ENCODE peak calls at places on chromosomes 4 and X, in six cellular contexts. M is heart right ventricle, E is PC-9, T is GM23338, U is tibial artery, A is dorsolateral prefrontal cortex. G is an unnamed sample. For H3K27me3, the result is how much of the 10 kb centered on the place peaks cover.

GRCh38 chrX:57643698-57644097 is 36.4 kb downstream of the NLRP2B start:
- DNase-seq in T (no peak), E (no peak), A (no peak), M (no peak), U (no peak), G (no peak)

GRCh38 chr4:184103755-184104367 is 113.8 kb downstream of the ENPP6 start:
- DNase-seq in U (no peak), M (peak), A (no peak), T (no peak), E (no peak), G (no peak)

GRCh38 chr4:165415910-165416309 is 37.1 kb downstream of the CPE start:
- DNase-seq in U (no peak), T (no peak), E (no peak), A (no peak), M (no peak), G (no peak)

GRCh38 chrX:48626401-48627298 is 29.4 kb downstream of the WDR13 start:
- DNase-seq in A (no peak), E (no peak), U (no peak), T (no peak), M (no peak), G (no peak)

GRCh38 chrX:40096395-40097091 is 1.2 kb downstream of the BCOR start:
- DNase-seq in E (no peak), T (no peak), U (no peak), M (peak), A (no peak), G (peak)

GRCh38 chrX:10189317-10190268 is 32.8 kb downstream of the CLCN4 start:
- DNase-seq in E (peak), T (peak), U (peak), A (peak), M (peak), G (peak)

GRCh38 chrX:1455948-1456280 is 3.2 kb upstream of the ASMTL start:
- DNase-seq in U (no peak), T (no peak), E (no peak), A (no peak), M (peak), G (no peak)

GRCh38 chr4:75849459-75849858 is 52.8 kb downstream of the PPEF2 start:
- DNase-seq in A (no peak), M (no peak), U (no peak), T (peak), E (no peak), G (no peak)

GRCh38 chr4:3074846-3075651 is 568 bp downstream of the HTT start:
- DNase-seq in E (peak), U (peak), M (peak), A (no peak), T (peak), G (peak)

GRCh38 chr4:78809928-78810835 is 34.0 kb downstream of the BMP2K start:
- DNase-seq in M (no peak), E (no peak), A (no peak), U (no peak), T (peak), G (no peak)

GRCh38 chrX:97471071-97471470 is 587.4 kb downstream of the RPA4 start:
- DNase-seq in A (no peak), U (no peak), T (no peak), E (no peak), M (no peak), G (no peak)

GRCh38 chr4:69025191-69025998 is 70.9 kb upstream of the UGT2B7 start:
- DNase-seq in M (no peak), A (no peak), U (no peak), T (peak), E (no peak), G (no peak)

GRCh38 chr4:39472396-39472795 is 13.5 kb downstream of the LIAS start:
- DNase-seq in A (no peak), U (no peak), T (no peak), E (no peak), M (no peak), G (no peak)

GRCh38 chrX:989959-990510 is 222.4 kb downstream of the CRLF2 start:
- DNase-seq in U (no peak), E (no peak), M (peak), T (no peak), A (peak), G (peak)

GRCh38 chrX:129115935-129116334 is 407.4 kb downstream of the SMARCA1 start:
- DNase-seq in M (no peak), T (no peak), A (no peak), U (no peak), E (no peak), G (no peak)

GRCh38 chrX:129115104-129115503 is 408.2 kb downstream of the SMARCA1 start:
- DNase-seq in U (no peak), T (peak), A (no peak), M (no peak), E (peak), G (no peak)

GRCh38 chrX:129116651-129117050 is 406.6 kb downstream of the SMARCA1 start:
- DNase-seq in A (no peak), E (no peak), M (no peak), U (no peak), T (peak), G (no peak)
- TF ChIP-seq CTCF in A (peak), E (no peak), M (no peak), U (no peak), T (peak), G (no peak)

DNA sequence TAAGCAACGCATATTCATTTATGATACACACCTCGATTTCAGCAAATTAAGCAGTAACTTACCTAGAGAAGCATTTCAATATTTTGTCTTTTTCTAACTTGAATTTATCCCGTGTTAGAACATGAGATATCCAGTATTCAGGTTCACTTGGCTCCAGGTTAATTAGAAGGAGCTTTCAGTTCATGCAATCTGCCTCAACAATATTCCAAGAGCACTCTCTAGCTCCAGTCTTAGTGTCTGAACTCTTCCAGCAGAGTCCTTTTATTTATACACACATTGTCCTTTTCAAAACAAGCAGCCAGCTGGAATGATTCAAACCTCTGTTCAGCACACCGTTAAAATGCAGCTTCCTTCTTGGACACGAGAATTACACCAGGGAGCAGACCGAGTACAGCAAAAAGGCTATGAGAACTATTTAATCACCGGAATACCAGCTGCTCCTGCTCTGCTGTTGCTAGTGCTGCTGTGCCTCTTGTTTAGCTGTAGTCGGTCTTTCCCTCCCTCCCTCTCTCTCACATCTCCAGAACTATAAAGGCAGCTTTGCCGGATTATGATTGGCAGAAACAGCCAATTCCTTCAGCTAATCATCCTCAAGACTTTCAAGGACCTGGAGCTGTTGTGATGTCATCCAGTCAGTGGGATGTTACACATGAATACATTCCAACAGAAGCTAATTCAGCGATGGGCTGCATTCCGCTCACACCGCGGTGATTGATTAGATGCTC is at the start of gene NDST4:
- DNase-seq in U (no peak), M (no peak), A (peak), T (no peak), E (no peak), G (no peak)
- H3K4me3 ChIP-seq in U (no peak), M (no peak), A (peak), T (no peak), E (no peak), G (no peak)

DNA sequence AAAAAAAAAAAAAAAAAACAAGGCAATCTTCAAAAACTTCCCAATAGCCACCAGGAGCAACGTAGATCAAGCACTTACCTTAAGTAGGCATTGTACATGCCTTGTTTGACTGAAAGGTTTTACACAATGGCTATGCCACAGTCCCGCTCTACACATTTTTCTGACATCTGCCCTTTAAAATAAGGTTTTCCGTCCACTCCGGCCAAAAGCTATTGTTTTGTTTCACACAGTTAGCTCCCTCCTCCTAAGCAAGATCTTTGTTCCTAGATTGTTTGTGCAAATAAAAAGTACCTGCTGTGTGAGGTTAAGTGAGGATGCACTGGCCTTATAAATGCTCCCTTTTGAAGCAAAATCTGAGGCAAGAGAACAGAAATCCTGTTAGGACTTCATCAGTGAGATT is 11.8 kb downstream of the SCD5 start:
- DNase-seq in E (no peak), A (no peak), U (no peak), T (no peak), M (no peak), G (no peak)
- H3K27me3 ChIP-seq in E (under half), A (under half), U (under half), T (half or more), M (under half), G (under half)

DNA sequence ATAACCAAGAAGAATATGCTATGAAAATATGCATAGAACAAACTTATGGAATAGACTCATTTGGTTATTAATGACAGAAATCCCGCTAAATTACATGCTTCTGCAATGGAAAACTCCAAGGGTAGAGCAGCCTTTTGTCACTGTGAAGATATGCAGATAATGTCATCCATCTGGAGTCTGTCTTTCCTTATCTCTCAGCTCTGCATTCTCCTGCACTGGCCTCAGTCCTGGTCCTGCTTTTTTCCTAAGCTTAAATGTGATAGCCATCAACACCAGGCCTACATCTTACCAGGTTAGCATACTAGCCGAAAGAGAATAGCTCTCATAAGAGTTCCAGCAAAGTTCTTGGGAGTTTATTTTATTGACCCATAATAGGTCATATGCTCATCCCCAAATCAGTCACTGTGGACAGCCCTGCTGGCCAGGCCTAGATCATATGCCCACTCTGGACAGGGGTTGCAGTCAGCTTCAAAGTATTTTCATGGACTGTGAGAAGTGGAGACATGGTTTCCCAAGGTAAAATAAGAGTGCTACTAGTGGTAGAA is 86.5 kb upstream of the LEF1 start:
- DNase-seq in U (no peak), M (no peak), A (no peak), T (no peak), E (no peak), G (no peak)
- TF ChIP-seq CTCF in U (no peak), M (no peak), A (no peak), T (no peak), E (no peak), G (no peak)

GRCh38 chrX:148499638-148500427 is 584 bp upstream of the AFF2 start:
- DNase-seq in T (peak), A (peak), E (no peak), U (no peak), M (no peak), G (peak)
- H3K4me3 ChIP-seq in T (peak), A (peak), E (no peak), U (peak), M (no peak), G (no peak)

GRCh38 chrX:131958724-131959123 is 64.4 kb upstream of the STK26 start:
- DNase-seq in E (no peak), M (no peak), A (no peak), T (no peak), U (no peak), G (no peak)
- H3K27me3 ChIP-seq in E (under half), M (under half), A (under half), T (under half), U (under half), G (under half)

GRCh38 chrX:131703646-131704045 is 159.8 kb downstream of the OR13H1 start:
- DNase-seq in A (no peak), M (no peak), T (no peak), U (no peak), E (no peak), G (no peak)

GRCh38 chrX:131709553-131709952 is 165.7 kb downstream of the OR13H1 start:
- DNase-seq in U (no peak), A (no peak), E (no peak), T (no peak), M (no peak), G (no peak)

DNA sequence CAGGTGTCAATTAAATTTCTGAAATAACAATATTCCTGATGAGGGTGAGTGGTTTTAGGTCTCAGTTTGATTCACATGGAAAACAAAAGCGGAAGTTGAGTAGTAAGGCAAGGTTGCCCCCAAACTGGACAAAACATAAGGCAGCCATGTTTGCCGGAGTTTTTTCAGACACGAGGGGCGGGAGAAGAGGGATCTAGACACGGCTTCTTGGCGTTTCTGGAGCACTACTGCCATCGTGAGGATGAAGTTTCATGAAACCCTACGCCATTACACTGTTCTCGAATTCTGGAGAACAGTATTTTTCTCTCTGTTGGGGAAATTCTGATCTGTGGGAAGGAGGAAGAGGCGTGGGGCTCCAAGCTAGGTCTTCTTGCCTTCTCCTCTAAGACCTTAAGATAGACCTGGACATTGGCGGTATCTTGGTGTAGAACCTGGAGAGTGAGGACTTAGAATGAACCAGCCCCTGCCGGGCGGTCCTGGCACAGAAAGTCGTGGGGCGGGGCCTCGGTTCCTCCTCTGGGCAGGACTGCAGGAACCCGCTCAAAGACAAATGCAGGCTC is 160.3 kb downstream of the OR13H1 start:
- DNase-seq in A (peak), T (peak), U (no peak), M (peak), E (peak), G (peak)
- TF ChIP-seq CTCF in A (peak), T (no peak), U (no peak), M (peak), E (peak), G (peak)

GRCh38 chr4:186226521-186227189 is 652 bp upstream of the KLKB1 start:
- DNase-seq in A (no peak), E (no peak), T (no peak), M (no peak), U (no peak), G (no peak)
- H3K4me3 ChIP-seq in A (no peak), E (no peak), T (no peak), M (no peak), U (no peak), G (no peak)

GRCh38 chrX:120014354-120015129 is 62.9 kb downstream of the RHOXF2B start:
- DNase-seq in E (no peak), T (peak), A (no peak), U (no peak), M (no peak), G (no peak)
- H3K27me3 ChIP-seq in E (under half), T (half or more), A (half or more), U (under half), M (under half), G (under half)

GRCh38 chr4:112270643-112271484 is 14.8 kb downstream of the TIFA start:
- DNase-seq in A (no peak), U (no peak), T (no peak), E (no peak), M (no peak), G (no peak)

GRCh38 chr4:112270051-112270450 is 15.7 kb downstream of the TIFA start:
- DNase-seq in U (no peak), T (no peak), E (no peak), A (no peak), M (no peak), G (no peak)

GRCh38 chr4:112272292-112272691 is 13.4 kb downstream of the TIFA start:
- DNase-seq in E (no peak), M (no peak), A (no peak), T (no peak), U (no peak), G (no peak)

GRCh38 chr4:112266823-112267222 is 18.9 kb downstream of the TIFA start:
- DNase-seq in U (no peak), A (no peak), M (no peak), T (peak), E (no peak), G (no peak)
- TF ChIP-seq CTCF in U (peak), A (peak), M (peak), T (peak), E (peak), G (peak)